ENCODE peak calls at places on chromosomes 6 and 20, in four cellular contexts. M is head of caudate nucleus; D is transverse colon; B is CD4-positive, alpha-beta memory T cell. I is an unnamed sample.

GRCh38 chr6:32085759-32086458 is 23.2 kb downstream of the TNXB start:
- DNase-seq in D (no peak), B (no peak), M (no peak), I (no peak)

GRCh38 chr6:143536461-143536865 is 24.9 kb upstream of the FUCA2 start:
- DNase-seq in B (peak), M (no peak), D (peak), I (peak)

GRCh38 chr6:11229267-11230043 is 3.0 kb downstream of the NEDD9 start:
- DNase-seq in D (no peak), M (no peak), B (no peak), I (no peak)

GRCh38 chr6:53979468-53980067 is 131.7 kb upstream of the MLIP start:
- DNase-seq in D (no peak), B (no peak), M (no peak), I (peak)

GRCh38 chr6:161626132-161626676 is 352.3 kb upstream of the AGPAT4 start:
- DNase-seq in B (no peak), M (no peak), D (no peak), I (no peak)

GRCh38 chr20:48451401-48451800 is 376.4 kb downstream of the PREX1 start:
- DNase-seq in M (no peak), D (no peak), B (no peak), I (no peak)

GRCh38 chr6:25277857-25278256 is 1.3 kb upstream of the CARMIL1 start:
- DNase-seq in B (no peak), D (no peak), M (no peak), I (no peak)

GRCh38 chr6:169893624-169894023 is 142.2 kb downstream of the ERMARD start:
- DNase-seq in M (no peak), B (no peak), D (no peak), I (no peak)

GRCh38 chr20:37901667-37902503 is 1.0 kb upstream of the VSTM2L start:
- DNase-seq in M (peak), D (no peak), B (no peak), I (peak)

GRCh38 chr6:56963043-56963442 is 8.1 kb downstream of the BEND6 start:
- DNase-seq in D (no peak), B (no peak), M (no peak), I (no peak)

GRCh38 chr6:150717419-150717818 is 117.7 kb downstream of the PLEKHG1 start:
- DNase-seq in D (peak), B (no peak), M (no peak), I (no peak)

GRCh38 chr6:165025040-165025439 is 284.4 kb downstream of the C6orf118 start:
- DNase-seq in D (no peak), B (no peak), M (no peak), I (no peak)

GRCh38 chr20:59600472-59600871 is 3.9 kb upstream of the PHACTR3 start:
- DNase-seq in M (no peak), D (no peak), B (no peak), I (no peak)

GRCh38 chr6:144602523-144603180 is 317.5 kb downstream of the UTRN start:
- DNase-seq in M (no peak), D (no peak), B (peak), I (no peak)

GRCh38 chr20:17560344-17561074 is 9.4 kb upstream of the DSTN start:
- DNase-seq in B (no peak), D (no peak), M (no peak), I (no peak)

GRCh38 chr20:17841751-17842191 is 126.8 kb downstream of the SNX5 start:
- DNase-seq in B (no peak), M (no peak), D (no peak), I (no peak)

GRCh38 chr6:135251964-135252429 is 70.9 kb downstream of the MYB start:
- DNase-seq in D (peak), M (no peak), B (no peak), I (no peak)

GRCh38 chr6:43968110-43968965 is 158.9 kb downstream of the MRPL14 start:
- DNase-seq in D (no peak), B (no peak), M (no peak), I (no peak)

GRCh38 chr6:16432075-16433032 is 194.0 kb downstream of the GMPR start:
- DNase-seq in M (no peak), B (no peak), D (no peak), I (no peak)

GRCh38 chr6:125913864-125914351 is 42.7 kb upstream of the HINT3 start:
- DNase-seq in M (no peak), D (peak), B (no peak), I (no peak)

GRCh38 chr6:137261393-137262154 is 42.4 kb upstream of the IFNGR1 start:
- DNase-seq in B (peak), M (no peak), D (no peak), I (peak)

GRCh38 chr6:108133594-108134179 is 32.1 kb upstream of the NR2E1 start:
- DNase-seq in D (peak), B (no peak), M (peak), I (no peak)

GRCh38 chr6:2209226-2209809 is 36.1 kb downstream of the GMDS start:
- DNase-seq in B (no peak), M (no peak), D (peak), I (peak)

GRCh38 chr6:101605874-101606273 is 212.4 kb downstream of the GRIK2 start:
- DNase-seq in B (no peak), M (no peak), D (no peak), I (no peak)

GRCh38 chr6:155389130-155389529 is 66.5 kb downstream of the NOX3 start:
- DNase-seq in M (no peak), D (no peak), B (no peak), I (no peak)

GRCh38 chr6:53302678-53303360 is 45.9 kb downstream of the ELOVL5 start:
- DNase-seq in M (no peak), D (no peak), B (peak), I (no peak)

GRCh38 chr6:77633993-77634392 is 18.8 kb upstream of the MEI4 start:
- DNase-seq in B (no peak), M (no peak), D (no peak), I (no peak)

GRCh38 chr6:16849280-16850210 is 88.3 kb upstream of the ATXN1 start:
- DNase-seq in D (peak), B (no peak), M (peak), I (no peak)

GRCh38 chr20:38692436-38693411 is 31.6 kb upstream of the SLC32A1 start:
- DNase-seq in B (peak), M (peak), D (peak), I (peak)

GRCh38 chr6:133114973-133115372 is 126.2 kb upstream of the EYA4 start:
- DNase-seq in B (no peak), M (no peak), D (no peak), I (no peak)

GRCh38 chr6:162119349-162119748 is 608.2 kb downstream of the PRKN start:
- DNase-seq in B (no peak), D (peak), M (peak), I (no peak)

GRCh38 chr6:14817068-14817467 is 428.8 kb upstream of the JARID2 start:
- DNase-seq in M (no peak), D (no peak), B (no peak), I (no peak)

I was measured in GM10248.